ENCODE peak calls at places on chromosomes 13 and 19, in four cellular contexts. Q is mesendoderm, Y is IMR-90, W is H9. K is an unnamed sample.
A peak's percentile ranks its signal among the peaks of the same experiment; 100 is the strongest.

GRCh38 chr13:48962281-48962680 is 13.4 kb upstream of the FNDC3A start:
- DNase-seq in Q (no peak), Y (peak; percentile 7), W (no peak), K (peak; percentile 28)

GRCh38 chr19:58227964-58228583 is 640 bp upstream of the ZNF544 start:
- DNase-seq in Q (peak; percentile 25), Y (no peak), W (no peak), K (no peak)

GRCh38 chr19:28874742-28875141 is 338.2 kb downstream of the UQCRFS1 start:
- DNase-seq in Q (no peak), Y (no peak), W (no peak), K (no peak)

GRCh38 chr19:36051236-36051635 is 2.8 kb downstream of the THAP8 start:
- DNase-seq in Q (peak; percentile 89), Y (no peak), W (peak; percentile 85), K (no peak)

GRCh38 chr19:14023404-14024235 is 4.3 kb upstream of the RLN3 start:
- DNase-seq in Q (peak; percentile 92), Y (peak; percentile 44), W (peak; percentile 85), K (no peak)

GRCh38 chr13:113024466-113024865 is 55.5 kb downstream of the MCF2L start:
- DNase-seq in Q (no peak), Y (no peak), W (no peak), K (no peak)

GRCh38 chr19:51702103-51702753 is 9.1 kb downstream of the SPACA6 start:
- DNase-seq in Q (peak; percentile 93), Y (peak; percentile 24), W (peak; percentile 92), K (peak; percentile 90)

GRCh38 chr13:75326173-75327131 is 155.5 kb downstream of the TBC1D4 start:
- DNase-seq in Q (peak; percentile 91), Y (peak; percentile 53), W (no peak), K (no peak)

GRCh38 chr19:47109541-47110375 is 3.8 kb downstream of the ZC3H4 start:
- DNase-seq in Q (peak; percentile 60), Y (peak; percentile 49), W (no peak), K (no peak)

GRCh38 chr19:38319421-38320258 is at the start of gene KCNK6:
- DNase-seq in Q (peak; percentile 34), Y (no peak), W (peak; percentile 78), K (peak; percentile 73)

GRCh38 chr13:43200307-43200706 is 176.9 kb downstream of the DNAJC15 start:
- DNase-seq in Q (no peak), Y (no peak), W (no peak), K (no peak)

GRCh38 chr19:35306473-35307246 is 14.7 kb downstream of the MAG start:
- DNase-seq in Q (peak; percentile 75), Y (no peak), W (peak; percentile 66), K (peak; percentile 48)

GRCh38 chr19:48390188-48391099 is 907 bp downstream of the KDELR1 start:
- DNase-seq in Q (peak; percentile 83), Y (peak; percentile 49), W (peak; percentile 65), K (peak; percentile 74)

GRCh38 chr13:99356216-99357089 is 49.3 kb upstream of the GPR183 start:
- DNase-seq in Q (no peak), Y (peak; percentile 87), W (no peak), K (peak; percentile 36)

GRCh38 chr13:101127741-101128353 is 288.5 kb downstream of the NALCN start:
- DNase-seq in Q (peak; percentile 50), Y (peak; percentile 53), W (no peak), K (peak; percentile 42)

GRCh38 chr13:63472736-63473135 is 2057.1 kb upstream of the PCDH20 start:
- DNase-seq in Q (no peak), Y (no peak), W (no peak), K (no peak)

GRCh38 chr13:64709079-64709478 is 2521.1 kb downstream of the PCDH9 start:
- DNase-seq in Q (peak; percentile 54), Y (no peak), W (no peak), K (no peak)

GRCh38 chr19:50331187-50332013 is 2.2 kb upstream of the KCNC3 start:
- DNase-seq in Q (peak; percentile 90), Y (no peak), W (peak; percentile 82), K (no peak)

GRCh38 chr13:97380696-97381095 is 53.3 kb upstream of the RAP2A start:
- DNase-seq in Q (no peak), Y (no peak), W (no peak), K (peak; percentile 8)

GRCh38 chr13:97295279-97296182 is 73.4 kb downstream of the MBNL2 start:
- DNase-seq in Q (no peak), Y (peak; percentile 92), W (no peak), K (peak; percentile 56)

GRCh38 chr13:95355491-95355890 is 54.2 kb upstream of the ABCC4 start:
- DNase-seq in Q (no peak), Y (peak; percentile 78), W (no peak), K (no peak)

GRCh38 chr19:48370955-48371354 is 6.8 kb downstream of the SYNGR4 start:
- DNase-seq in Q (no peak), Y (no peak), W (no peak), K (peak; percentile 33)

GRCh38 chr19:634975-635652 is 1.8 kb upstream of the POLRMT start:
- DNase-seq in Q (peak; percentile 48), Y (no peak), W (no peak), K (peak; percentile 49)

GRCh38 chr13:20667857-20668256 is 35.6 kb upstream of the IL17D start:
- DNase-seq in Q (no peak), Y (peak; percentile 3), W (no peak), K (no peak)

GRCh38 chr13:18992791-18993190 is 188.8 kb downstream of the TUBA3C start:
- DNase-seq in Q (no peak), Y (no peak), W (no peak), K (no peak)

GRCh38 chr19:12603714-12604113 is 6.9 kb downstream of the ZNF490 start:
- DNase-seq in Q (no peak), Y (peak; percentile 67), W (no peak), K (no peak)

GRCh38 chr13:113863511-113864302 is at the start of gene GAS6:
- DNase-seq in Q (peak; percentile 40), Y (no peak), W (peak; percentile 35), K (peak; percentile 12)

GRCh38 chr13:28401303-28402056 is 93.4 kb downstream of the FLT1 start:
- DNase-seq in Q (no peak), Y (peak; percentile 75), W (no peak), K (peak; percentile 62)

GRCh38 chr19:48171584-48172170 is 1.2 kb downstream of the ZSWIM9 start:
- DNase-seq in Q (no peak), Y (no peak), W (no peak), K (no peak)

GRCh38 chr19:32421589-32422361 is 16.2 kb downstream of the DPY19L3 start:
- DNase-seq in Q (no peak), Y (no peak), W (no peak), K (peak; percentile 40)

GRCh38 chr19:18875726-18876125 is 20.2 kb downstream of the CERS1 start:
- DNase-seq in Q (no peak), Y (peak; percentile 36), W (no peak), K (no peak)

GRCh38 chr19:17807731-17808316 is 12.9 kb downstream of the B3GNT3 start:
- DNase-seq in Q (no peak), Y (no peak), W (no peak), K (no peak)

GRCh38 chr13:34254366-34254765 is 436.4 kb downstream of the RFC3 start:
- DNase-seq in Q (no peak), Y (no peak), W (no peak), K (no peak)

GRCh38 chr19:18294467-18294864 is 13.0 kb upstream of the JUND start:
- DNase-seq in Q (peak; percentile 57), Y (no peak), W (peak; percentile 64), K (peak; percentile 59)

GRCh38 chr13:51638497-51638871 is 54.2 kb downstream of the WDFY2 start:
- DNase-seq in Q (peak; percentile 25), Y (no peak), W (no peak), K (no peak)

GRCh38 chr13:45456196-45456972 is 8.4 kb upstream of the COG3 start:
- DNase-seq in Q (no peak), Y (peak; percentile 69), W (no peak), K (no peak)

GRCh38 chr19:29409121-29409862 is 116.5 kb upstream of the VSTM2B start:
- DNase-seq in Q (no peak), Y (no peak), W (no peak), K (no peak)

GRCh38 chr13:80359459-80360297 is 18.8 kb upstream of the SPRY2 start:
- DNase-seq in Q (peak; percentile 96), Y (no peak), W (peak; percentile 80), K (no peak)

GRCh38 chr19:20662421-20663105 is 1.2 kb upstream of the ZNF626 start:
- DNase-seq in Q (no peak), Y (no peak), W (no peak), K (peak; percentile 31)

GRCh38 chr13:82900453-82900852 is 981.8 kb downstream of the SLITRK1 start:
- DNase-seq in Q (no peak), Y (no peak), W (no peak), K (no peak)

DNA sequence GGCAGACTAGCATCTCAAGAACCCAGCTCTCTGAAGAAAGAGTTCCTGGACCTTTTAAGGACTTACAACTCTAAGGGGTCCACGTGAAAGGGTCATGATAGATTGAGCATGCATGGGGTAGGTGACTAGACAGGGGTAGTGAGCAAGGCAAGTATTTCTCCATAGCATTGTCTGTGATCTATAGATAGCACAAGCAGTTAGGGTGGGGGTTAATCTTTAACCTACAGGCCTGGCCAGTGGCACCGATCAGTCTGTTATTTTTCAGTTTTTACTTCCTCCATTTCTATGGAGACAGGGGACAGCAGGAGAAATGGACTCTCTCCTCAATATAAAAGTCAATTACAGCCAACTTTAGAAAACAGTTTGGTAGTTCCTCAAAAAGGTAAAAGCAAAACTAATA is 983.6 kb downstream of the SLITRK1 start:
- DNase-seq in Q (no peak), Y (no peak), W (no peak), K (no peak)
- H3K4me1 ChIP-seq in Q (no peaks in the 10 kb centered on the region), Y (no peaks in the 10 kb centered on the region), W (no peaks in the 10 kb centered on the region), K (no peaks in the 10 kb centered on the region)

GRCh38 chr19:6710273-6711077 is 10.0 kb downstream of the C3 start:
- DNase-seq in Q (peak; percentile 57), Y (no peak), W (peak; percentile 65), K (no peak)

GRCh38 chr19:6707658-6708018 is 12.8 kb downstream of the C3 start:
- DNase-seq in Q (no peak), Y (no peak), W (no peak), K (no peak)

GRCh38 chr19:6708346-6708745 is 12.1 kb downstream of the C3 start:
- DNase-seq in Q (no peak), Y (no peak), W (no peak), K (no peak)

GRCh38 chr19:6711078-6711361 is 9.4 kb downstream of the C3 start:
- DNase-seq in Q (no peak), Y (no peak), W (no peak), K (no peak)

DNA sequence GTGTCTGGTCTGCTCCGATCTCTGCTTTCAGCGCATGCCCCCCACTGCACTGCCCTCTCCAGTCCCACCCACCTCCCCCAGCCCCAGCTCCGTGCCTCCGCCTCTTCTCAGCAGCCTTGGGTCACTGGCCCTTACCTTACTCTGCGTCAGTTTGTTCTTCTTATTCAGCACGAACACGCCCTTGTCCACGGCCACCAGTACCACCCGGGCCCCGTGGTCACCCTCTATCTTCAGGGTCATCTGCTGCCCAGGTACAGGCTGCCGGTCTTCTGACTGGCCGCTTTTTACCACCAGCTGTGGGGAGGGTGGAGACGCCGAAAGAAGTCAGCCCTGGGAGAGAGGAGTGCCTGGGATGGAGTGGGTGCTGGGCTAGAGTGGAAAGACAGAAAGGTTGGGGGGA is 10.9 kb downstream of the C3 start:
- DNase-seq in Q (no peak), Y (no peak), W (no peak), K (no peak)
- H4K8ac ChIP-seq in Q (no peak overlapping the region), Y (no peak overlapping the region), W (no peak overlapping the region), K (no peak overlapping the region)

GRCh38 chr13:71831716-71832115 is 35.3 kb downstream of the DACH1 start:
- DNase-seq in Q (peak; percentile 81), Y (no peak), W (no peak), K (no peak)
- H3K4me1 ChIP-seq in Q (no peaks in the 10 kb centered on the region), Y (no peaks in the 10 kb centered on the region), W (no peaks in the 10 kb centered on the region), K (peaks cover 2% of the 10 kb centered on the region)

GRCh38 chr13:110629735-110630134 is 14.4 kb downstream of the NAXD start:
- DNase-seq in Q (no peak), Y (no peak), W (no peak), K (no peak)
- H4K8ac ChIP-seq in Q (no peak overlapping the region), Y (no peak overlapping the region), W (no peak overlapping the region), K (no peak overlapping the region)

K was measured in trophoblast cell.